ENCODE peak calls at places on chromosomes 1 and 21, in six cellular contexts. M is astrocyte of the spinal cord, K is adrenal gland, D is AG04450, L is A549, G is prostate gland. T is an unnamed sample.

GRCh38 chr1:6574818-6575217 is 5.0 kb upstream of the ZBTB48 start:
- DNase-seq in L (no peak), D (no peak), G (no peak), M (no peak), K (no peak), T (no peak)

GRCh38 chr1:86409416-86410021 is 13.4 kb upstream of the ODF2L start:
- DNase-seq in K (no peak), D (no peak), L (no peak), G (no peak), M (no peak), T (no peak)

GRCh38 chr1:8018492-8019228 is 7.4 kb downstream of the ERRFI1 start:
- DNase-seq in G (no peak), L (no peak), K (no peak), D (no peak), M (peak; percentile 42), T (peak; percentile 40)

GRCh38 chr21:16457498-16457897 is 727.7 kb downstream of the USP25 start:
- DNase-seq in G (no peak), M (no peak), L (no peak), D (no peak), K (peak; percentile 3), T (no peak)

GRCh38 chr1:166383137-166383536 is 216.3 kb upstream of the FAM78B start:
- DNase-seq in K (no peak), L (no peak), D (no peak), M (no peak), G (no peak), T (no peak)

GRCh38 chr1:63721531-63722189 is 52.2 kb upstream of the ROR1 start:
- DNase-seq in K (no peak), L (no peak), G (no peak), D (no peak), M (no peak), T (peak; percentile 48)

GRCh38 chr1:31244326-31244725 is 4.6 kb upstream of the NKAIN1 start:
- DNase-seq in K (peak; percentile 56), L (no peak), G (no peak), M (no peak), D (no peak), T (peak; percentile 70)

GRCh38 chr1:158654570-158654969 is 31.9 kb downstream of the SPTA1 start:
- DNase-seq in L (no peak), M (no peak), K (peak; percentile 2), G (no peak), D (no peak), T (no peak)

GRCh38 chr1:40232444-40232843 is 15.3 kb upstream of the TMCO2 start:
- DNase-seq in G (no peak), K (no peak), M (no peak), L (no peak), D (no peak), T (no peak)

GRCh38 chr1:33537885-33538284 is 65.4 kb downstream of the ZSCAN20 start:
- DNase-seq in M (no peak), L (no peak), K (no peak), G (no peak), D (no peak), T (no peak)

GRCh38 chr1:150362721-150363425 is 1.1 kb upstream of the RPRD2 start:
- DNase-seq in D (no peak), K (no peak), G (peak; percentile 13), L (no peak), M (no peak), T (no peak)

GRCh38 chr21:23593582-23593981 is 2013.7 kb downstream of the MRPL39 start:
- DNase-seq in K (no peak), L (no peak), M (no peak), G (no peak), D (no peak), T (no peak)

GRCh38 chr1:56452027-56453011 is 127.0 kb downstream of the PLPP3 start:
- DNase-seq in L (no peak), D (no peak), K (peak; percentile 22), M (no peak), G (no peak), T (no peak)

GRCh38 chr1:222786107-222786506 is 28.7 kb upstream of the DISP1 start:
- DNase-seq in K (peak; percentile 21), G (no peak), L (no peak), M (no peak), D (no peak), T (peak; percentile 60)

GRCh38 chr1:39230261-39231190 is 26.0 kb downstream of the MACF1 start:
- DNase-seq in K (peak; percentile 57), M (no peak), L (no peak), G (peak; percentile 16), D (no peak), T (no peak)

GRCh38 chr1:208409171-208409570 is 165.0 kb upstream of the PLXNA2 start:
- DNase-seq in M (no peak), K (no peak), D (no peak), G (no peak), L (no peak), T (no peak)

GRCh38 chr1:64572222-64572900 is 102.4 kb downstream of the CACHD1 start:
- DNase-seq in L (no peak), M (no peak), D (no peak), K (no peak), G (no peak), T (no peak)

GRCh38 chr21:23541571-23541970 is 2065.7 kb downstream of the MRPL39 start:
- DNase-seq in K (no peak), L (no peak), D (no peak), G (no peak), M (no peak), T (no peak)

GRCh38 chr1:224266105-224266935 is 63.7 kb downstream of the NVL start:
- DNase-seq in D (no peak), K (peak; percentile 15), M (no peak), G (no peak), L (no peak), T (no peak)

GRCh38 chr1:101996830-101997485 is at the start of gene OLFM3:
- DNase-seq in G (no peak), K (peak; percentile 3), M (peak; percentile 9), D (no peak), L (no peak), T (no peak)

GRCh38 chr1:91007827-91008226 is 14.0 kb downstream of the ZNF644 start:
- DNase-seq in K (no peak), G (no peak), L (no peak), M (no peak), D (no peak), T (no peak)
- TF ChIP-seq CTCF in K (no peak), G (no peak), L (no peak), M (no peak), D (no peak), T (no peak)

GRCh38 chr1:45552309-45552708 is 1.7 kb downstream of the AKR1A1 start:
- DNase-seq in D (no peak), G (peak; percentile 63), L (no peak), K (peak; percentile 11), M (no peak), T (no peak)
- TF ChIP-seq CTCF in D (no peak), G (no peak), L (no peak), K (no peak), M (no peak), T (no peak)

GRCh38 chr1:162663589-162664030 is 31.3 kb downstream of the DDR2 start:
- DNase-seq in G (no peak), L (no peak), M (peak; percentile 78), D (no peak), K (peak; percentile 53), T (peak; percentile 81)
- TF ChIP-seq CTCF in G (no peak), L (no peak), M (no peak), D (no peak), K (no peak), T (no peak)

GRCh38 chr1:194469282-194469681 is 1282.9 kb upstream of the B3GALT2 start:
- DNase-seq in L (no peak), M (no peak), K (no peak), D (no peak), G (no peak), T (no peak)

GRCh38 chr1:194466706-194467105 is 1280.3 kb upstream of the B3GALT2 start:
- DNase-seq in D (no peak), L (no peak), M (no peak), G (no peak), K (no peak), T (no peak)
- TF ChIP-seq CTCF in D (peak; percentile 48), L (no peak), M (peak; percentile 46), G (no peak), K (no peak), T (no peak)

DNA sequence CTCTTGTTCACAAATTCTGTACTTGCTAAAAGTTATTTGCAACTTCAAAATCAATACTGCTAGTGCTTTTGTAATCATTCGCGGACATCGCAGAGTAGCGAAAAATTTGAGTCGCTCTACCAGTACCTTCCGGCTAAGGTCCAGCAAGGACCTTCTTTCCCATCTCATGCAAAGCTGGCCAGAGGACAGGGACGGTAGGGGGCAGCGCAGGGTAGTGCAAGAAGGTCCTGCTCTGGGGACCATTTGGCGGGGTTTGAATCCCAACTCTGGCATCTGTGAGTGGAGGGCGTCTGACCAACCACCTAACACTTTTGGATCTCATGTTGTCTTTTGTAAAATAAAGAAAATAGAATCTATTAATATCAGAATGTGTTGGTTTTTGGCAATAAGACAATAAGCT is 258.3 kb downstream of the SPATA17 start:
- DNase-seq in M (no peak), G (no peak), L (peak; percentile 25), D (no peak), K (peak; percentile 2), T (no peak)
- TF ChIP-seq CTCF in M (peak; percentile 36), G (no peak), L (no peak), D (peak; percentile 33), K (no peak), T (no peak)

GRCh38 chr1:247360116-247360898 is 28.6 kb upstream of the ZNF496 start:
- DNase-seq in D (no peak), G (no peak), M (peak; percentile 33), L (no peak), K (peak; percentile 48), T (no peak)
- TF ChIP-seq CTCF in D (no peak), G (no peak), M (no peak), L (no peak), K (no peak), T (no peak)

DNA sequence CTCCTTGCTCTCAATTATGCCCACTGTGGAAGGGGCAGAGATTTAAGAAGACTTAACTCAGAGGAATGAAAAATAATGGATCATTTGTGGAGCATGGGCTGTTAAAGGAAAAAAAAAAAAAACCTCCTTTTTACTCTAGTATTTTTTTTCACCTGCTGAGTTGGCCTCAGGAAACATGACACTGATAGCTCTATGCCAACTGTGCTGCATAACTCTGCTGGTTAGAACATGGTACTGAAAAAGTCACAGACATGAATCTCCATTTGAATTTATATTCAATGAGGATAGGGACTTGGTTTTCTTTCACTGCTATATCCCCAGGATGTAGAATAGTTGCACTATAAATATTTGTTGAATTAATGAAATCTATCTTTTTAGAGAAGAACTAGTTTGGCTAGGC is 86.2 kb upstream of the KIAA0040 start:
- DNase-seq in L (no peak), K (no peak), D (no peak), M (no peak), G (no peak), T (no peak)
- TF ChIP-seq CTCF in L (no peak), K (no peak), D (no peak), M (no peak), G (no peak), T (no peak)

GRCh38 chr1:107430540-107431228 is 289.8 kb downstream of the NTNG1 start:
- DNase-seq in D (peak; percentile 6), G (peak; percentile 23), M (peak; percentile 35), L (peak; percentile 54), K (peak; percentile 46), T (peak; percentile 42)
- TF ChIP-seq CTCF in D (peak; percentile 61), G (peak; percentile 46), M (peak; percentile 60), L (peak; percentile 71), K (peak; percentile 23), T (peak; percentile 30)